ENCODE peak calls at places on chromosomes 2 and 18, in ten cellular contexts. One of them, this sample, is unnamed.

GRCh38 chr2:109728809-109729208 is 65.3 kb upstream of the RGPD5 start:
- DNase-seq in lower lobe of right lung: no peak
- DNase-seq in NCI-H2171 treated with DMSO at 0.1 percent for 48 hours: no peak
- DNase-seq in mesenteric fat pad: peak
- DNase-seq in activated CD8-positive, alpha-beta memory T cell treated with anti-CD3 and anti-CD28 coated beads, Interleukin-2, amount 50 U/mL, for 4 hours: no peak
- DNase-seq in stimulated activated CD8-positive, alpha-beta memory T cell treated with anti-CD3 and anti-CD28 coated beads, Interleukin-7, amount 100 ng/mL, for 4 hours: no peak
- DNase-seq in K562: no peak
- DNase-seq in activated CD4-positive, alpha-beta T cell treated with anti-CD3 and anti-CD28 coated beads for 48 hours: no peak
- DNase-seq in HTR-8/SVneo: no peak
- DNase-seq in KG1: no peak
- DNase-seq in this sample: no peak

GRCh38 chr2:195608768-195609454 is 48.1 kb upstream of the SLC39A10 start:
- DNase-seq in mesenteric fat pad: no peak
- DNase-seq in activated CD8-positive, alpha-beta memory T cell treated with anti-CD3 and anti-CD28 coated beads, Interleukin-2, amount 50 U/mL, for 4 hours: no peak
- DNase-seq in HTR-8/SVneo: no peak
- DNase-seq in stimulated activated CD8-positive, alpha-beta memory T cell treated with anti-CD3 and anti-CD28 coated beads, Interleukin-7, amount 100 ng/mL, for 4 hours: no peak
- DNase-seq in NCI-H2171 treated with DMSO at 0.1 percent for 48 hours: no peak
- DNase-seq in K562: no peak
- DNase-seq in lower lobe of right lung: no peak
- DNase-seq in KG1: no peak
- DNase-seq in activated CD4-positive, alpha-beta T cell treated with anti-CD3 and anti-CD28 coated beads for 48 hours: no peak
- DNase-seq in this sample: no peak

GRCh38 chr2:160209457-160209856 is 9.4 kb upstream of the ITGB6 start:
- DNase-seq in activated CD4-positive, alpha-beta T cell treated with anti-CD3 and anti-CD28 coated beads for 48 hours: no peak
- DNase-seq in activated CD8-positive, alpha-beta memory T cell treated with anti-CD3 and anti-CD28 coated beads, Interleukin-2, amount 50 U/mL, for 4 hours: no peak
- DNase-seq in mesenteric fat pad: no peak
- DNase-seq in lower lobe of right lung: no peak
- DNase-seq in K562: no peak
- DNase-seq in NCI-H2171 treated with DMSO at 0.1 percent for 48 hours: no peak
- DNase-seq in KG1: no peak
- DNase-seq in stimulated activated CD8-positive, alpha-beta memory T cell treated with anti-CD3 and anti-CD28 coated beads, Interleukin-7, amount 100 ng/mL, for 4 hours: no peak
- DNase-seq in HTR-8/SVneo: no peak
- DNase-seq in this sample: no peak

GRCh38 chr2:168307379-168307778 is 60.0 kb upstream of the STK39 start:
- DNase-seq in HTR-8/SVneo: no peak
- DNase-seq in K562: no peak
- DNase-seq in NCI-H2171 treated with DMSO at 0.1 percent for 48 hours: no peak
- DNase-seq in stimulated activated CD8-positive, alpha-beta memory T cell treated with anti-CD3 and anti-CD28 coated beads, Interleukin-7, amount 100 ng/mL, for 4 hours: no peak
- DNase-seq in activated CD8-positive, alpha-beta memory T cell treated with anti-CD3 and anti-CD28 coated beads, Interleukin-2, amount 50 U/mL, for 4 hours: no peak
- DNase-seq in activated CD4-positive, alpha-beta T cell treated with anti-CD3 and anti-CD28 coated beads for 48 hours: no peak
- DNase-seq in mesenteric fat pad: no peak
- DNase-seq in lower lobe of right lung: no peak
- DNase-seq in KG1: no peak
- DNase-seq in this sample: no peak

GRCh38 chr2:239259603-239260298 is 141.1 kb downstream of the HDAC4 start:
- DNase-seq in stimulated activated CD8-positive, alpha-beta memory T cell treated with anti-CD3 and anti-CD28 coated beads, Interleukin-7, amount 100 ng/mL, for 4 hours: no peak
- DNase-seq in activated CD8-positive, alpha-beta memory T cell treated with anti-CD3 and anti-CD28 coated beads, Interleukin-2, amount 50 U/mL, for 4 hours: no peak
- DNase-seq in lower lobe of right lung: no peak
- DNase-seq in activated CD4-positive, alpha-beta T cell treated with anti-CD3 and anti-CD28 coated beads for 48 hours: no peak
- DNase-seq in K562: no peak
- DNase-seq in mesenteric fat pad: no peak
- DNase-seq in NCI-H2171 treated with DMSO at 0.1 percent for 48 hours: no peak
- DNase-seq in KG1: no peak
- DNase-seq in HTR-8/SVneo: no peak
- DNase-seq in this sample: peak

GRCh38 chr2:234917245-234917975 is 34.4 kb upstream of the SH3BP4 start:
- DNase-seq in NCI-H2171 treated with DMSO at 0.1 percent for 48 hours: no peak
- DNase-seq in stimulated activated CD8-positive, alpha-beta memory T cell treated with anti-CD3 and anti-CD28 coated beads, Interleukin-7, amount 100 ng/mL, for 4 hours: no peak
- DNase-seq in mesenteric fat pad: no peak
- DNase-seq in KG1: no peak
- DNase-seq in HTR-8/SVneo: no peak
- DNase-seq in activated CD8-positive, alpha-beta memory T cell treated with anti-CD3 and anti-CD28 coated beads, Interleukin-2, amount 50 U/mL, for 4 hours: no peak
- DNase-seq in K562: no peak
- DNase-seq in lower lobe of right lung: no peak
- DNase-seq in activated CD4-positive, alpha-beta T cell treated with anti-CD3 and anti-CD28 coated beads for 48 hours: no peak
- DNase-seq in this sample: no peak

GRCh38 chr2:191907091-191907490 is 60.2 kb upstream of the CAVIN2 start:
- DNase-seq in stimulated activated CD8-positive, alpha-beta memory T cell treated with anti-CD3 and anti-CD28 coated beads, Interleukin-7, amount 100 ng/mL, for 4 hours: no peak
- DNase-seq in K562: peak
- DNase-seq in NCI-H2171 treated with DMSO at 0.1 percent for 48 hours: no peak
- DNase-seq in mesenteric fat pad: no peak
- DNase-seq in activated CD8-positive, alpha-beta memory T cell treated with anti-CD3 and anti-CD28 coated beads, Interleukin-2, amount 50 U/mL, for 4 hours: no peak
- DNase-seq in KG1: no peak
- DNase-seq in HTR-8/SVneo: no peak
- DNase-seq in activated CD4-positive, alpha-beta T cell treated with anti-CD3 and anti-CD28 coated beads for 48 hours: no peak
- DNase-seq in lower lobe of right lung: no peak
- DNase-seq in this sample: no peak

GRCh38 chr18:21896732-21897336 is 156.2 kb downstream of the MIB1 start:
- DNase-seq in stimulated activated CD8-positive, alpha-beta memory T cell treated with anti-CD3 and anti-CD28 coated beads, Interleukin-7, amount 100 ng/mL, for 4 hours: no peak
- DNase-seq in activated CD4-positive, alpha-beta T cell treated with anti-CD3 and anti-CD28 coated beads for 48 hours: no peak
- DNase-seq in lower lobe of right lung: no peak
- DNase-seq in activated CD8-positive, alpha-beta memory T cell treated with anti-CD3 and anti-CD28 coated beads, Interleukin-2, amount 50 U/mL, for 4 hours: no peak
- DNase-seq in NCI-H2171 treated with DMSO at 0.1 percent for 48 hours: no peak
- DNase-seq in HTR-8/SVneo: no peak
- DNase-seq in KG1: no peak
- DNase-seq in K562: peak
- DNase-seq in mesenteric fat pad: no peak
- DNase-seq in this sample: no peak

GRCh38 chr2:38173690-38174089 is 97.7 kb upstream of the CYP1B1 start:
- DNase-seq in activated CD4-positive, alpha-beta T cell treated with anti-CD3 and anti-CD28 coated beads for 48 hours: no peak
- DNase-seq in stimulated activated CD8-positive, alpha-beta memory T cell treated with anti-CD3 and anti-CD28 coated beads, Interleukin-7, amount 100 ng/mL, for 4 hours: no peak
- DNase-seq in NCI-H2171 treated with DMSO at 0.1 percent for 48 hours: no peak
- DNase-seq in activated CD8-positive, alpha-beta memory T cell treated with anti-CD3 and anti-CD28 coated beads, Interleukin-2, amount 50 U/mL, for 4 hours: no peak
- DNase-seq in lower lobe of right lung: no peak
- DNase-seq in HTR-8/SVneo: no peak
- DNase-seq in K562: no peak
- DNase-seq in mesenteric fat pad: no peak
- DNase-seq in KG1: no peak
- DNase-seq in this sample: no peak

GRCh38 chr18:9665311-9665710 is 42.8 kb upstream of the RAB31 start:
- DNase-seq in KG1: no peak
- DNase-seq in activated CD8-positive, alpha-beta memory T cell treated with anti-CD3 and anti-CD28 coated beads, Interleukin-2, amount 50 U/mL, for 4 hours: no peak
- DNase-seq in stimulated activated CD8-positive, alpha-beta memory T cell treated with anti-CD3 and anti-CD28 coated beads, Interleukin-7, amount 100 ng/mL, for 4 hours: no peak
- DNase-seq in K562: no peak
- DNase-seq in activated CD4-positive, alpha-beta T cell treated with anti-CD3 and anti-CD28 coated beads for 48 hours: no peak
- DNase-seq in lower lobe of right lung: no peak
- DNase-seq in HTR-8/SVneo: no peak
- DNase-seq in mesenteric fat pad: no peak
- DNase-seq in NCI-H2171 treated with DMSO at 0.1 percent for 48 hours: no peak
- DNase-seq in this sample: no peak

GRCh38 chr2:211837706-211838105 is 700.9 kb downstream of the ERBB4 start:
- DNase-seq in HTR-8/SVneo: no peak
- DNase-seq in activated CD8-positive, alpha-beta memory T cell treated with anti-CD3 and anti-CD28 coated beads, Interleukin-2, amount 50 U/mL, for 4 hours: no peak
- DNase-seq in lower lobe of right lung: no peak
- DNase-seq in K562: no peak
- DNase-seq in KG1: no peak
- DNase-seq in stimulated activated CD8-positive, alpha-beta memory T cell treated with anti-CD3 and anti-CD28 coated beads, Interleukin-7, amount 100 ng/mL, for 4 hours: no peak
- DNase-seq in activated CD4-positive, alpha-beta T cell treated with anti-CD3 and anti-CD28 coated beads for 48 hours: no peak
- DNase-seq in mesenteric fat pad: no peak
- DNase-seq in NCI-H2171 treated with DMSO at 0.1 percent for 48 hours: no peak
- DNase-seq in this sample: no peak

GRCh38 chr2:123696799-123697410 is 328.2 kb upstream of the CNTNAP5 start:
- DNase-seq in stimulated activated CD8-positive, alpha-beta memory T cell treated with anti-CD3 and anti-CD28 coated beads, Interleukin-7, amount 100 ng/mL, for 4 hours: no peak
- DNase-seq in NCI-H2171 treated with DMSO at 0.1 percent for 48 hours: no peak
- DNase-seq in mesenteric fat pad: no peak
- DNase-seq in HTR-8/SVneo: no peak
- DNase-seq in lower lobe of right lung: no peak
- DNase-seq in K562: no peak
- DNase-seq in activated CD8-positive, alpha-beta memory T cell treated with anti-CD3 and anti-CD28 coated beads, Interleukin-2, amount 50 U/mL, for 4 hours: no peak
- DNase-seq in activated CD4-positive, alpha-beta T cell treated with anti-CD3 and anti-CD28 coated beads for 48 hours: no peak
- DNase-seq in KG1: no peak
- DNase-seq in this sample: no peak

GRCh38 chr18:50099725-50100414 is 95.1 kb downstream of the MYO5B start:
- DNase-seq in lower lobe of right lung: no peak
- DNase-seq in stimulated activated CD8-positive, alpha-beta memory T cell treated with anti-CD3 and anti-CD28 coated beads, Interleukin-7, amount 100 ng/mL, for 4 hours: no peak
- DNase-seq in mesenteric fat pad: no peak
- DNase-seq in activated CD8-positive, alpha-beta memory T cell treated with anti-CD3 and anti-CD28 coated beads, Interleukin-2, amount 50 U/mL, for 4 hours: no peak
- DNase-seq in activated CD4-positive, alpha-beta T cell treated with anti-CD3 and anti-CD28 coated beads for 48 hours: no peak
- DNase-seq in KG1: no peak
- DNase-seq in HTR-8/SVneo: no peak
- DNase-seq in K562: no peak
- DNase-seq in NCI-H2171 treated with DMSO at 0.1 percent for 48 hours: peak
- DNase-seq in this sample: no peak

GRCh38 chr2:174610243-174610995 is 12.8 kb upstream of the WIPF1 start:
- DNase-seq in HTR-8/SVneo: no peak
- DNase-seq in NCI-H2171 treated with DMSO at 0.1 percent for 48 hours: no peak
- DNase-seq in activated CD8-positive, alpha-beta memory T cell treated with anti-CD3 and anti-CD28 coated beads, Interleukin-2, amount 50 U/mL, for 4 hours: no peak
- DNase-seq in lower lobe of right lung: no peak
- DNase-seq in mesenteric fat pad: no peak
- DNase-seq in KG1: no peak
- DNase-seq in K562: peak
- DNase-seq in stimulated activated CD8-positive, alpha-beta memory T cell treated with anti-CD3 and anti-CD28 coated beads, Interleukin-7, amount 100 ng/mL, for 4 hours: no peak
- DNase-seq in activated CD4-positive, alpha-beta T cell treated with anti-CD3 and anti-CD28 coated beads for 48 hours: no peak
- DNase-seq in this sample: no peak

GRCh38 chr18:23938046-23938756 is 76.4 kb upstream of the TTC39C start:
- DNase-seq in KG1: no peak
- DNase-seq in activated CD8-positive, alpha-beta memory T cell treated with anti-CD3 and anti-CD28 coated beads, Interleukin-2, amount 50 U/mL, for 4 hours: no peak
- DNase-seq in mesenteric fat pad: no peak
- DNase-seq in K562: peak
- DNase-seq in lower lobe of right lung: no peak
- DNase-seq in activated CD4-positive, alpha-beta T cell treated with anti-CD3 and anti-CD28 coated beads for 48 hours: no peak
- DNase-seq in HTR-8/SVneo: no peak
- DNase-seq in stimulated activated CD8-positive, alpha-beta memory T cell treated with anti-CD3 and anti-CD28 coated beads, Interleukin-7, amount 100 ng/mL, for 4 hours: no peak
- DNase-seq in NCI-H2171 treated with DMSO at 0.1 percent for 48 hours: no peak
- DNase-seq in this sample: no peak

GRCh38 chr2:226611944-226612318 is 187.7 kb downstream of the IRS1 start:
- DNase-seq in HTR-8/SVneo: no peak
- DNase-seq in stimulated activated CD8-positive, alpha-beta memory T cell treated with anti-CD3 and anti-CD28 coated beads, Interleukin-7, amount 100 ng/mL, for 4 hours: no peak
- DNase-seq in KG1: no peak
- DNase-seq in K562: no peak
- DNase-seq in NCI-H2171 treated with DMSO at 0.1 percent for 48 hours: no peak
- DNase-seq in activated CD8-positive, alpha-beta memory T cell treated with anti-CD3 and anti-CD28 coated beads, Interleukin-2, amount 50 U/mL, for 4 hours: no peak
- DNase-seq in lower lobe of right lung: no peak
- DNase-seq in mesenteric fat pad: no peak
- DNase-seq in activated CD4-positive, alpha-beta T cell treated with anti-CD3 and anti-CD28 coated beads for 48 hours: no peak
- DNase-seq in this sample: no peak

GRCh38 chr18:71130351-71130750 is 841.5 kb downstream of the SOCS6 start:
- DNase-seq in lower lobe of right lung: no peak
- DNase-seq in mesenteric fat pad: no peak
- DNase-seq in HTR-8/SVneo: no peak
- DNase-seq in activated CD8-positive, alpha-beta memory T cell treated with anti-CD3 and anti-CD28 coated beads, Interleukin-2, amount 50 U/mL, for 4 hours: no peak
- DNase-seq in NCI-H2171 treated with DMSO at 0.1 percent for 48 hours: no peak
- DNase-seq in stimulated activated CD8-positive, alpha-beta memory T cell treated with anti-CD3 and anti-CD28 coated beads, Interleukin-7, amount 100 ng/mL, for 4 hours: no peak
- DNase-seq in K562: no peak
- DNase-seq in KG1: no peak
- DNase-seq in activated CD4-positive, alpha-beta T cell treated with anti-CD3 and anti-CD28 coated beads for 48 hours: no peak
- DNase-seq in this sample: no peak

GRCh38 chr2:133988316-133988891 is 265.5 kb upstream of the MGAT5 start:
- DNase-seq in KG1: no peak
- DNase-seq in activated CD4-positive, alpha-beta T cell treated with anti-CD3 and anti-CD28 coated beads for 48 hours: no peak
- DNase-seq in HTR-8/SVneo: no peak
- DNase-seq in NCI-H2171 treated with DMSO at 0.1 percent for 48 hours: no peak
- DNase-seq in activated CD8-positive, alpha-beta memory T cell treated with anti-CD3 and anti-CD28 coated beads, Interleukin-2, amount 50 U/mL, for 4 hours: no peak
- DNase-seq in K562: peak
- DNase-seq in stimulated activated CD8-positive, alpha-beta memory T cell treated with anti-CD3 and anti-CD28 coated beads, Interleukin-7, amount 100 ng/mL, for 4 hours: no peak
- DNase-seq in lower lobe of right lung: no peak
- DNase-seq in mesenteric fat pad: no peak
- DNase-seq in this sample: no peak

GRCh38 chr18:59012815-59013677 is 126.6 kb upstream of the SEC11C start:
- DNase-seq in KG1: no peak
- DNase-seq in lower lobe of right lung: no peak
- DNase-seq in K562: no peak
- DNase-seq in HTR-8/SVneo: no peak
- DNase-seq in activated CD4-positive, alpha-beta T cell treated with anti-CD3 and anti-CD28 coated beads for 48 hours: no peak
- DNase-seq in stimulated activated CD8-positive, alpha-beta memory T cell treated with anti-CD3 and anti-CD28 coated beads, Interleukin-7, amount 100 ng/mL, for 4 hours: no peak
- DNase-seq in NCI-H2171 treated with DMSO at 0.1 percent for 48 hours: no peak
- DNase-seq in mesenteric fat pad: no peak
- DNase-seq in activated CD8-positive, alpha-beta memory T cell treated with anti-CD3 and anti-CD28 coated beads, Interleukin-2, amount 50 U/mL, for 4 hours: no peak
- DNase-seq in this sample: no peak

GRCh38 chr2:134202361-134202760 is 51.5 kb upstream of the MGAT5 start:
- DNase-seq in activated CD8-positive, alpha-beta memory T cell treated with anti-CD3 and anti-CD28 coated beads, Interleukin-2, amount 50 U/mL, for 4 hours: no peak
- DNase-seq in mesenteric fat pad: no peak
- DNase-seq in K562: peak
- DNase-seq in KG1: no peak
- DNase-seq in lower lobe of right lung: no peak
- DNase-seq in NCI-H2171 treated with DMSO at 0.1 percent for 48 hours: no peak
- DNase-seq in HTR-8/SVneo: no peak
- DNase-seq in activated CD4-positive, alpha-beta T cell treated with anti-CD3 and anti-CD28 coated beads for 48 hours: no peak
- DNase-seq in stimulated activated CD8-positive, alpha-beta memory T cell treated with anti-CD3 and anti-CD28 coated beads, Interleukin-7, amount 100 ng/mL, for 4 hours: no peak
- DNase-seq in this sample: no peak

GRCh38 chr2:85318222-85319182 is 9.3 kb downstream of the TGOLN2 start:
- DNase-seq in lower lobe of right lung: no peak
- DNase-seq in mesenteric fat pad: no peak
- DNase-seq in NCI-H2171 treated with DMSO at 0.1 percent for 48 hours: no peak
- DNase-seq in K562: no peak
- DNase-seq in HTR-8/SVneo: no peak
- DNase-seq in KG1: no peak
- DNase-seq in activated CD8-positive, alpha-beta memory T cell treated with anti-CD3 and anti-CD28 coated beads, Interleukin-2, amount 50 U/mL, for 4 hours: no peak
- DNase-seq in stimulated activated CD8-positive, alpha-beta memory T cell treated with anti-CD3 and anti-CD28 coated beads, Interleukin-7, amount 100 ng/mL, for 4 hours: no peak
- DNase-seq in activated CD4-positive, alpha-beta T cell treated with anti-CD3 and anti-CD28 coated beads for 48 hours: peak
- DNase-seq in this sample: no peak

GRCh38 chr18:45657357-45658335 is 42.4 kb downstream of the SLC14A2 start:
- DNase-seq in NCI-H2171 treated with DMSO at 0.1 percent for 48 hours: no peak
- DNase-seq in KG1: no peak
- DNase-seq in K562: no peak
- DNase-seq in activated CD8-positive, alpha-beta memory T cell treated with anti-CD3 and anti-CD28 coated beads, Interleukin-2, amount 50 U/mL, for 4 hours: no peak
- DNase-seq in HTR-8/SVneo: no peak
- DNase-seq in activated CD4-positive, alpha-beta T cell treated with anti-CD3 and anti-CD28 coated beads for 48 hours: peak
- DNase-seq in mesenteric fat pad: no peak
- DNase-seq in lower lobe of right lung: no peak
- DNase-seq in stimulated activated CD8-positive, alpha-beta memory T cell treated with anti-CD3 and anti-CD28 coated beads, Interleukin-7, amount 100 ng/mL, for 4 hours: no peak
- DNase-seq in this sample: no peak

GRCh38 chr2:30932850-30933249 is 125.6 kb upstream of the CAPN13 start:
- DNase-seq in activated CD8-positive, alpha-beta memory T cell treated with anti-CD3 and anti-CD28 coated beads, Interleukin-2, amount 50 U/mL, for 4 hours: no peak
- DNase-seq in stimulated activated CD8-positive, alpha-beta memory T cell treated with anti-CD3 and anti-CD28 coated beads, Interleukin-7, amount 100 ng/mL, for 4 hours: no peak
- DNase-seq in lower lobe of right lung: no peak
- DNase-seq in mesenteric fat pad: no peak
- DNase-seq in K562: no peak
- DNase-seq in HTR-8/SVneo: no peak
- DNase-seq in KG1: no peak
- DNase-seq in activated CD4-positive, alpha-beta T cell treated with anti-CD3 and anti-CD28 coated beads for 48 hours: peak
- DNase-seq in NCI-H2171 treated with DMSO at 0.1 percent for 48 hours: no peak
- DNase-seq in this sample: no peak

GRCh38 chr18:10122116-10122515 is 208.3 kb downstream of the VAPA start:
- DNase-seq in KG1: no peak
- DNase-seq in stimulated activated CD8-positive, alpha-beta memory T cell treated with anti-CD3 and anti-CD28 coated beads, Interleukin-7, amount 100 ng/mL, for 4 hours: no peak
- DNase-seq in mesenteric fat pad: no peak
- DNase-seq in activated CD4-positive, alpha-beta T cell treated with anti-CD3 and anti-CD28 coated beads for 48 hours: no peak
- DNase-seq in K562: no peak
- DNase-seq in lower lobe of right lung: no peak
- DNase-seq in HTR-8/SVneo: peak
- DNase-seq in NCI-H2171 treated with DMSO at 0.1 percent for 48 hours: peak
- DNase-seq in activated CD8-positive, alpha-beta memory T cell treated with anti-CD3 and anti-CD28 coated beads, Interleukin-2, amount 50 U/mL, for 4 hours: no peak
- DNase-seq in this sample: no peak

GRCh38 chr18:80103231-80103630 is 5.8 kb upstream of the ADNP2 start:
- DNase-seq in HTR-8/SVneo: no peak
- DNase-seq in KG1: no peak
- DNase-seq in mesenteric fat pad: no peak
- DNase-seq in lower lobe of right lung: no peak
- DNase-seq in K562: no peak
- DNase-seq in activated CD8-positive, alpha-beta memory T cell treated with anti-CD3 and anti-CD28 coated beads, Interleukin-2, amount 50 U/mL, for 4 hours: no peak
- DNase-seq in NCI-H2171 treated with DMSO at 0.1 percent for 48 hours: no peak
- DNase-seq in activated CD4-positive, alpha-beta T cell treated with anti-CD3 and anti-CD28 coated beads for 48 hours: no peak
- DNase-seq in stimulated activated CD8-positive, alpha-beta memory T cell treated with anti-CD3 and anti-CD28 coated beads, Interleukin-7, amount 100 ng/mL, for 4 hours: no peak
- DNase-seq in this sample: no peak

GRCh38 chr2:200575957-200576356 is 9.9 kb upstream of the AOX1 start:
- DNase-seq in stimulated activated CD8-positive, alpha-beta memory T cell treated with anti-CD3 and anti-CD28 coated beads, Interleukin-7, amount 100 ng/mL, for 4 hours: no peak
- DNase-seq in lower lobe of right lung: no peak
- DNase-seq in activated CD8-positive, alpha-beta memory T cell treated with anti-CD3 and anti-CD28 coated beads, Interleukin-2, amount 50 U/mL, for 4 hours: no peak
- DNase-seq in activated CD4-positive, alpha-beta T cell treated with anti-CD3 and anti-CD28 coated beads for 48 hours: no peak
- DNase-seq in NCI-H2171 treated with DMSO at 0.1 percent for 48 hours: no peak
- DNase-seq in mesenteric fat pad: no peak
- DNase-seq in K562: no peak
- DNase-seq in HTR-8/SVneo: peak
- DNase-seq in KG1: no peak
- DNase-seq in this sample: no peak

GRCh38 chr2:239762106-239762505 is 263.0 kb downstream of the NDUFA10 start:
- DNase-seq in stimulated activated CD8-positive, alpha-beta memory T cell treated with anti-CD3 and anti-CD28 coated beads, Interleukin-7, amount 100 ng/mL, for 4 hours: no peak
- DNase-seq in lower lobe of right lung: no peak
- DNase-seq in activated CD8-positive, alpha-beta memory T cell treated with anti-CD3 and anti-CD28 coated beads, Interleukin-2, amount 50 U/mL, for 4 hours: no peak
- DNase-seq in mesenteric fat pad: no peak
- DNase-seq in HTR-8/SVneo: no peak
- DNase-seq in K562: no peak
- DNase-seq in KG1: no peak
- DNase-seq in NCI-H2171 treated with DMSO at 0.1 percent for 48 hours: no peak
- DNase-seq in activated CD4-positive, alpha-beta T cell treated with anti-CD3 and anti-CD28 coated beads for 48 hours: no peak
- DNase-seq in this sample: no peak

GRCh38 chr2:152005612-152006011 is 93.2 kb downstream of the CACNB4 start:
- DNase-seq in HTR-8/SVneo: no peak
- DNase-seq in lower lobe of right lung: no peak
- DNase-seq in activated CD8-positive, alpha-beta memory T cell treated with anti-CD3 and anti-CD28 coated beads, Interleukin-2, amount 50 U/mL, for 4 hours: no peak
- DNase-seq in NCI-H2171 treated with DMSO at 0.1 percent for 48 hours: no peak
- DNase-seq in stimulated activated CD8-positive, alpha-beta memory T cell treated with anti-CD3 and anti-CD28 coated beads, Interleukin-7, amount 100 ng/mL, for 4 hours: no peak
- DNase-seq in activated CD4-positive, alpha-beta T cell treated with anti-CD3 and anti-CD28 coated beads for 48 hours: no peak
- DNase-seq in K562: no peak
- DNase-seq in KG1: no peak
- DNase-seq in mesenteric fat pad: no peak
- DNase-seq in this sample: no peak

This sample was measured in coronary artery.